ENCODE peak calls at places on chromosomes 13 and 19, in ten cellular contexts. Y, S, E, V, W, B, L, Q, X and A are unnamed samples.

GRCh38 chr13:78102121-78102677 is 183.6 kb upstream of the EDNRB start:
- DNase-seq in Y (no peak), S (no peak), E (peak), V (no peak), W (no peak), B (no peak), L (no peak), Q (no peak), X (no peak), A (no peak)

GRCh38 chr19:51099070-51099382 is 9.2 kb downstream of the CTU1 start:
- DNase-seq in Y (no peak), S (no peak), E (no peak), V (no peak), W (no peak), B (no peak), L (no peak), Q (no peak), X (no peak), A (no peak)

GRCh38 chr13:112781881-112782361 is 92.1 kb downstream of the ATP11A start:
- DNase-seq in Y (peak), S (no peak), E (no peak), V (no peak), W (no peak), B (no peak), L (no peak), Q (peak), X (no peak), A (peak)

GRCh38 chr19:41323430-41324125 is 13.6 kb downstream of the CCDC97 start:
- DNase-seq in Y (no peak), S (no peak), E (peak), V (no peak), W (peak), B (no peak), L (no peak), Q (peak), X (no peak), A (no peak)

GRCh38 chr19:6737873-6738725 is 719 bp upstream of the GPR108 start:
- DNase-seq in Y (no peak), S (peak), E (peak), V (peak), W (no peak), B (peak), L (peak), Q (peak), X (peak), A (no peak)

GRCh38 chr13:67643656-67644055 is 413.5 kb upstream of the PCDH9 start:
- DNase-seq in Y (no peak), S (no peak), E (no peak), V (no peak), W (no peak), B (no peak), L (no peak), Q (no peak), X (no peak), A (no peak)

GRCh38 chr19:38023245-38023644 is 116.2 kb downstream of the SIPA1L3 start:
- DNase-seq in Y (no peak), S (no peak), E (no peak), V (no peak), W (no peak), B (no peak), L (peak), Q (no peak), X (no peak), A (no peak)

GRCh38 chr13:109383683-109384082 is 402.7 kb downstream of the IRS2 start:
- DNase-seq in Y (no peak), S (no peak), E (no peak), V (no peak), W (no peak), B (no peak), L (no peak), Q (no peak), X (no peak), A (no peak)

GRCh38 chr13:30616927-30617314 is 799 bp upstream of the USPL1 start:
- DNase-seq in Y (peak), S (peak), E (peak), V (peak), W (peak), B (peak), L (peak), Q (no peak), X (peak), A (peak)

GRCh38 chr13:74886496-74886895 is 595.5 kb downstream of the TBC1D4 start:
- DNase-seq in Y (no peak), S (no peak), E (no peak), V (no peak), W (no peak), B (no peak), L (no peak), Q (no peak), X (no peak), A (no peak)

GRCh38 chr19:17555929-17556813 is 722 bp downstream of the COLGALT1 start:
- DNase-seq in Y (no peak), S (no peak), E (peak), V (no peak), W (no peak), B (peak), L (peak), Q (peak), X (no peak), A (peak)

GRCh38 chr19:43504426-43505185 is at the start of gene PHLDB3:
- DNase-seq in Y (no peak), S (peak), E (peak), V (no peak), W (no peak), B (no peak), L (peak), Q (peak), X (peak), A (no peak)

GRCh38 chr19:11657307-11657706 is 60.0 kb downstream of the ZNF627 start:
- DNase-seq in Y (no peak), S (no peak), E (peak), V (no peak), W (no peak), B (no peak), L (peak), Q (no peak), X (no peak), A (no peak)

GRCh38 chr13:42384265-42384664 is 112.3 kb downstream of the AKAP11 start:
- DNase-seq in Y (no peak), S (no peak), E (no peak), V (no peak), W (no peak), B (no peak), L (no peak), Q (no peak), X (no peak), A (no peak)

GRCh38 chr19:10290439-10290875 is 705 bp downstream of the ICAM5 start:
- DNase-seq in Y (no peak), S (no peak), E (peak), V (no peak), W (no peak), B (no peak), L (no peak), Q (peak), X (no peak), A (peak)

GRCh38 chr13:74246398-74246975 is 112.3 kb upstream of the KLF12 start:
- DNase-seq in Y (no peak), S (no peak), E (no peak), V (no peak), W (peak), B (no peak), L (no peak), Q (no peak), X (no peak), A (no peak)

GRCh38 chr19:16608290-16608704 is 19.7 kb downstream of the MED26 start:
- DNase-seq in Y (no peak), S (no peak), E (peak), V (no peak), W (no peak), B (no peak), L (peak), Q (no peak), X (no peak), A (no peak)

GRCh38 chr19:35557539-35558399 is 5.7 kb downstream of the ATP4A start:
- DNase-seq in Y (peak), S (peak), E (peak), V (peak), W (no peak), B (peak), L (peak), Q (peak), X (no peak), A (no peak)

GRCh38 chr13:93270769-93271753 is 44.5 kb downstream of the GPC6 start:
- DNase-seq in Y (peak), S (no peak), E (no peak), V (no peak), W (no peak), B (no peak), L (no peak), Q (no peak), X (no peak), A (no peak)

GRCh38 chr13:113029487-113030258 is 60.7 kb downstream of the MCF2L start:
- DNase-seq in Y (no peak), S (peak), E (peak), V (peak), W (no peak), B (peak), L (peak), Q (peak), X (no peak), A (peak)